ENCODE peak calls at places on chromosomes 4 and X, in nine cellular contexts. W, O, B, A, P, N, L, D and V are unnamed samples.

GRCh38 chr4:146222313-146222712 is 8.0 kb downstream of the REELD1 start:
- DNase-seq in W (no peak), O (no peak), B (no peak), A (no peak), P (no peak), N (no peak), L (no peak), D (no peak), V (no peak)

GRCh38 chr4:11743236-11743635 is 314.5 kb upstream of the HS3ST1 start:
- DNase-seq in W (no peak), O (no peak), B (no peak), A (no peak), P (no peak), N (no peak), L (no peak), D (no peak), V (no peak)

GRCh38 chr4:177214935-177215334 is 94.7 kb upstream of the NEIL3 start:
- DNase-seq in W (no peak), O (no peak), B (no peak), A (no peak), P (no peak), N (no peak), L (no peak), D (no peak), V (no peak)

GRCh38 chrX:155966876-155967275 is 30.6 kb upstream of the IL9R start:
- DNase-seq in W (peak; percentile 38), O (no peak), B (no peak), A (no peak), P (no peak), N (no peak), L (peak; percentile 34), D (no peak), V (no peak)

GRCh38 chrX:6203462-6204215 is 25.0 kb downstream of the NLGN4X start:
- DNase-seq in W (no peak), O (no peak), B (no peak), A (no peak), P (no peak), N (no peak), L (no peak), D (no peak), V (no peak)

GRCh38 chrX:31280580-31280979 is 208.7 kb upstream of the FTHL17 start:
- DNase-seq in W (no peak), O (no peak), B (no peak), A (no peak), P (no peak), N (no peak), L (no peak), D (no peak), V (no peak)

GRCh38 chr4:81398379-81398778 is 73.3 kb downstream of the RASGEF1B start:
- DNase-seq in W (no peak), O (no peak), B (no peak), A (no peak), P (no peak), N (no peak), L (no peak), D (no peak), V (no peak)

GRCh38 chr4:76388160-76388908 is 32.6 kb downstream of the CCDC158 start:
- DNase-seq in W (no peak), O (no peak), B (no peak), A (no peak), P (no peak), N (no peak), L (no peak), D (no peak), V (no peak)

GRCh38 chr4:181679754-181680153 is 563.4 kb upstream of the TENM3 start:
- DNase-seq in W (no peak), O (no peak), B (no peak), A (no peak), P (no peak), N (no peak), L (no peak), D (no peak), V (no peak)

DNA sequence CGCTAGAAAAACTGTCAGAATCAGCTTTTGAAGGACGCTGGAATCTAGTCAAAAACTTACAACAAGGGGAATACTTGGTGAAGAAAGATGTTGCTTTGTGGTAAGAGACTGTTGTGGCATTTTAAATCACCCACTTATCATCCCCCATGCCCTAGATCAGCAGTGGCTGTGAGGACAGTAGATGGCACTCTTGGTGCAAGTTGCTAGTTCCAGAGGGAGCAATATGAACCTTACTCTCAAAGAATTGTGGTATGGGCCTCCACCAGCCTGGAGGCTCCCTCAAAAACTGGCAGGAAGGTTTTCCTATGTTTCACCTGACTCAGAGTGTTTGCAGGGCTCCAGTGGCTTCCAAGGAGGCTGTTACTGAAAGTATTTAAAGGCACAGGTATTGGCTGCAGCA is 37.7 kb upstream of the SLC16A2 start:
- DNase-seq in W (peak; percentile 13), O (no peak), B (no peak), A (peak; percentile 42), P (peak; percentile 27), N (peak; percentile 8), L (peak; percentile 3), D (no peak), V (no peak)
- TF ChIP-seq CTCF in W (peak; percentile 53), O (peak; percentile 73), B (no peak), A (no peak), P (peak; percentile 46), N (peak; percentile 43), L (peak; percentile 24), D (peak; percentile 12), V (peak; percentile 49)

GRCh38 chr4:116501954-116502353 is 583.4 kb downstream of the TRAM1L1 start:
- DNase-seq in W (no peak), O (no peak), B (no peak), A (no peak), P (no peak), N (no peak), L (no peak), D (no peak), V (no peak)
- H3K27ac ChIP-seq in W (no peak overlapping the region), O (no peak overlapping the region), B (no peak overlapping the region), A (no peak overlapping the region), P (no peak overlapping the region), N (no peak overlapping the region), L (no peak overlapping the region), D (no peak overlapping the region), V (no peak overlapping the region)

DNA sequence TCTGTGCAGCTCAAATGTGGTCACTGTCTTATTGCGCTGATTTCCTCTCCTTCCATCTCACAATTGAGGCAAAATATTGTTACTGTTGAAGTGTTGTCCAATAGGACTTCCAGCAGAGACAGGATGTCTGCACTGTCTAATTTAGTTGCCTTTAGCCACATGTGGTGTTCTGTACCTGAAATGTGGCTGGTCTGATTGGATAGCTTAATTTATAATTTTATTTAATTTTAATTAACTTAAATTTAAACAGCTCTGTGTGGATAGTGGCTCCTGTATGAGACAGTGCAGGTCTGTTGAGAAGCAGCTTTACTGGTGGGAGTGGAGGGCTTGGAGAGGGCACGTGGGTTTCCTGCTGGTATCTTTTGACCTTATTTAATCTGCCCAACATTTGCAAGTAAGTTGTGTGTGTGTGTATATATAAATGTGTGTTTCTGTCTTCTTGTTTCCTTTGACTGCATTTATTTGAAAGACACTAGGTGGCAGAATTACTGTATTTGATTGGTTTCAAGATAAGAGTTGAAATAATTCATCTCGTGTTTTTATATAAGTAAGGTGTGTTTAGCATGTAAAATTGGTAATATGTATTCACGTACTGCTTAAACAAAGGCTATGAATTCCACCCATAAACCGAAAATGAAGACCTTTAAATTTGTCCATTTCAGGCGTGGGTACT is 55.3 kb upstream of the MSANTD1 start:
- DNase-seq in W (peak; percentile 2), O (no peak), B (no peak), A (no peak), P (no peak), N (no peak), L (peak; percentile 16), D (no peak), V (no peak)
- TF ChIP-seq CTCF in W (peak; percentile 7), O (no peak), B (no peak), A (no peak), P (peak; percentile 36), N (peak; percentile 29), L (peak; percentile 76), D (no peak), V (peak; percentile 62)

GRCh38 chr4:189341881-189342280 is 598.8 kb upstream of the FRG1 start:
- DNase-seq in W (no peak), O (no peak), B (no peak), A (no peak), P (no peak), N (no peak), L (no peak), D (no peak), V (no peak)
- H3K27ac ChIP-seq in W (no peak overlapping the region), O (no peak overlapping the region), B (no peak overlapping the region), A (no peak overlapping the region), P (no peak overlapping the region), N (no peak overlapping the region), L (no peak overlapping the region), D (no peak overlapping the region), V (no peak overlapping the region)

GRCh38 chrX:19017271-19017670 is 33.4 kb upstream of the PHKA2 start:
- DNase-seq in W (no peak), O (no peak), B (no peak), A (no peak), P (peak; percentile 14), N (no peak), L (peak; percentile 8), D (no peak), V (no peak)
- TF ChIP-seq CTCF in W (peak; percentile 56), O (peak; percentile 77), B (no peak), A (no peak), P (peak; percentile 34), N (peak; percentile 18), L (peak; percentile 70), D (peak; percentile 17), V (peak; percentile 56)

GRCh38 chrX:15301924-15302323 is 13.5 kb downstream of the ASB11 start:
- DNase-seq in W (no peak), O (no peak), B (peak; percentile 81), A (no peak), P (peak; percentile 79), N (peak; percentile 62), L (no peak), D (no peak), V (no peak)
- H3K27ac ChIP-seq in W (no peak overlapping the region), O (no peak overlapping the region), B (peak overlapping the region; percentile 37), A (no peak overlapping the region), P (peak overlapping the region; percentile 83), N (no peak overlapping the region), L (no peak overlapping the region), D (peak overlapping the region; percentile 48), V (no peak overlapping the region)